ENCODE peak calls at places on chromosomes 4 and X, in eight cellular contexts. C is PC-3, D is GM23248, B is MM.1S, E is hepatocyte, O is GM23338, F is neural progenitor cell, Q is HCT116. T is an unnamed sample.

GRCh38 chr4:141711211-141711610 is 74.8 kb downstream of the IL15 start:
- DNase-seq in C (peak; percentile 61), B (no peak), E (peak; percentile 37), O (peak; percentile 43), Q (no peak), D (peak; percentile 74), F (peak; percentile 16), T (no peak)

GRCh38 chrX:132433001-132433400 is 55.8 kb downstream of the MBNL3 start:
- DNase-seq in C (no peak), D (no peak), B (no peak), Q (no peak), O (peak; percentile 54), E (no peak), F (no peak), T (no peak)

GRCh38 chrX:12570859-12571501 is 220.2 kb upstream of the PRPS2 start:
- DNase-seq in E (no peak), D (no peak), C (no peak), Q (no peak), B (peak; percentile 18), O (peak; percentile 16), F (no peak), T (no peak)

GRCh38 chrX:24485323-24485722 is 20.2 kb downstream of the PDK3 start:
- DNase-seq in E (no peak), C (no peak), F (no peak), O (no peak), B (no peak), Q (no peak), D (no peak), T (no peak)

GRCh38 chr4:23937173-23937572 is 47.3 kb upstream of the PPARGC1A start:
- DNase-seq in F (no peak), E (no peak), Q (no peak), C (no peak), D (peak; percentile 59), O (no peak), B (no peak), T (no peak)

GRCh38 chr4:141905751-141906150 is 269.4 kb downstream of the IL15 start:
- DNase-seq in Q (no peak), E (no peak), B (no peak), O (no peak), C (peak; percentile 91), F (no peak), D (peak; percentile 74), T (no peak)

GRCh38 chrX:151359931-151360871 is 36.8 kb upstream of the VMA21 start:
- DNase-seq in Q (no peak), E (peak; percentile 40), B (peak; percentile 39), C (peak; percentile 35), D (peak; percentile 44), F (peak; percentile 64), O (peak; percentile 58), T (peak; percentile 2)

GRCh38 chrX:1052021-1052420 is 160.4 kb downstream of the CRLF2 start:
- DNase-seq in O (no peak), E (no peak), F (no peak), C (no peak), B (no peak), Q (no peak), D (no peak), T (no peak)

GRCh38 chr4:177222776-177223175 is 86.9 kb upstream of the NEIL3 start:
- DNase-seq in D (no peak), Q (no peak), O (no peak), C (no peak), F (peak; percentile 11), B (no peak), E (no peak), T (no peak)

GRCh38 chr4:176939445-176939844 is 146.7 kb upstream of the VEGFC start:
- DNase-seq in D (peak; percentile 58), F (no peak), E (no peak), Q (no peak), O (no peak), C (peak; percentile 19), B (no peak), T (no peak)

GRCh38 chr4:4764506-4764905 is 95.0 kb upstream of the MSX1 start:
- DNase-seq in Q (no peak), C (no peak), E (no peak), D (no peak), O (no peak), F (no peak), B (no peak), T (no peak)

GRCh38 chr4:76984788-76985211 is 35.2 kb downstream of the SEPTIN11 start:
- DNase-seq in D (peak; percentile 99), B (peak; percentile 21), O (no peak), Q (no peak), F (peak; percentile 41), E (peak; percentile 88), C (peak; percentile 61), T (no peak)

GRCh38 chr4:186844059-186844681 is 120.5 kb upstream of the FAT1 start:
- DNase-seq in Q (no peak), D (peak; percentile 71), E (peak; percentile 25), O (no peak), C (no peak), B (peak; percentile 18), F (peak; percentile 86), T (no peak)

GRCh38 chr4:151199496-151200190 is 77.3 kb upstream of the PRSS48 start:
- DNase-seq in E (no peak), C (no peak), D (peak; percentile 60), B (no peak), F (peak; percentile 21), O (no peak), Q (no peak), T (no peak)

GRCh38 chrX:103536071-103536470 is 16.8 kb upstream of the RAB40A start:
- DNase-seq in D (no peak), Q (no peak), B (no peak), C (no peak), E (no peak), F (no peak), O (no peak), T (no peak)

GRCh38 chr4:78629991-78630541 is 78.5 kb downstream of the ANXA3 start:
- DNase-seq in D (no peak), C (no peak), Q (no peak), B (no peak), O (no peak), F (no peak), E (peak; percentile 63), T (no peak)

GRCh38 chrX:104315555-104315954 is 60.8 kb upstream of the ESX1 start:
- DNase-seq in Q (no peak), B (no peak), O (no peak), D (peak; percentile 76), C (peak; percentile 80), E (no peak), F (no peak), T (no peak)

GRCh38 chrX:154603438-154604430 is 15.3 kb downstream of the CTAG1B start:
- DNase-seq in O (no peak), B (no peak), C (peak; percentile 94), D (peak; percentile 85), Q (peak; percentile 42), E (peak; percentile 23), F (no peak), T (no peak)

GRCh38 chr4:182894681-182895275 is 22.4 kb downstream of the DCTD start:
- DNase-seq in D (no peak), Q (no peak), F (no peak), E (no peak), C (no peak), O (no peak), B (no peak), T (no peak)

GRCh38 chr4:110196871-110197420 is 1.5 kb downstream of the ELOVL6 start:
- DNase-seq in D (peak; percentile 70), E (no peak), B (peak; percentile 51), Q (no peak), C (peak; percentile 10), F (peak; percentile 79), O (peak; percentile 79), T (peak; percentile 73)

GRCh38 chr4:103996637-103997036 is 276.9 kb upstream of the TACR3 start:
- DNase-seq in O (peak; percentile 86), B (no peak), C (peak; percentile 72), D (peak; percentile 69), Q (peak; percentile 78), F (peak; percentile 70), E (peak; percentile 85), T (no peak)

GRCh38 chr4:73315091-73315490 is 56.5 kb upstream of the ANKRD17 start:
- DNase-seq in E (no peak), F (no peak), O (no peak), C (peak; percentile 16), D (peak; percentile 80), B (no peak), Q (no peak), T (no peak)

GRCh38 chr4:146916479-146917076 is 29.1 kb downstream of the TTC29 start:
- DNase-seq in C (peak; percentile 67), D (peak; percentile 62), E (peak; percentile 48), F (peak; percentile 49), O (peak; percentile 62), Q (peak; percentile 26), B (peak; percentile 32), T (peak; percentile 35)

GRCh38 chr4:38313999-38314561 is 349.9 kb upstream of the KLF3 start:
- DNase-seq in Q (no peak), B (peak; percentile 28), C (peak; percentile 79), E (peak; percentile 17), D (peak; percentile 67), O (no peak), F (no peak), T (no peak)
- H2AFZ ChIP-seq in Q (peak overlapping the region; percentile 75), B (peak overlapping the region; percentile 28), C (peak overlapping the region; percentile 41), E (no peak overlapping the region), D (peak overlapping the region; percentile 57), O (peak overlapping the region; percentile 32), F (no peak overlapping the region), T (no peak overlapping the region)

GRCh38 chr4:30840571-30840970 is 120.4 kb downstream of the PCDH7 start:
- DNase-seq in D (no peak), F (no peak), O (no peak), C (no peak), Q (no peak), E (no peak), B (no peak), T (no peak)
- H3K4me1 ChIP-seq in D (no peaks in the 10 kb centered on the region), F (peaks cover 40% of the 10 kb centered on the region), O (peaks cover 57% of the 10 kb centered on the region), C (no peaks in the 10 kb centered on the region), Q (peaks cover 82% of the 10 kb centered on the region), E (peaks cover 36% of the 10 kb centered on the region), B (peaks cover 5% of the 10 kb centered on the region), T (no peaks in the 10 kb centered on the region)

DNA sequence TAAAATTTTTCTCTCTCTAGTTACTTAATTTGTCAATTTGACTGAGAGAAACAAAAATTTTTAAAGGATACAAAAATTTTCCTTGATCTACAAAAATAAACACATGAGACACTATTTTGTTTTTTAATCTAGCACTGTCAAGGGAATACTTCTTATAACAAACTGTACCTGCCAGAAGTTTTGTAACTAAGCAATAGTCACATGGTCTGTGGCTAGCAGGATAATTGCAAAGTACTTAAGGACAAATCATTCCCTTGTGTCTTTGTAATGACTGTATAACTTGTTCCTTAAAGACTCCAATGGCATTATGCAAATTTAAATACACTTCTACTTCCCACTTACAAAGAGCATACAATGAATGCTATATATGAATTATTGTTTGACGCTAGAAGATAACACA is 25.1 kb upstream of the ANK2 start:
- DNase-seq in O (no peak), B (no peak), D (no peak), C (no peak), F (no peak), Q (no peak), E (no peak), T (no peak)
- TF ChIP-seq EZH2phosphoT487 in O (no peak), B (no peak), D (no peak), C (no peak), F (no peak), Q (no peak), E (no peak), T (no peak)

DNA sequence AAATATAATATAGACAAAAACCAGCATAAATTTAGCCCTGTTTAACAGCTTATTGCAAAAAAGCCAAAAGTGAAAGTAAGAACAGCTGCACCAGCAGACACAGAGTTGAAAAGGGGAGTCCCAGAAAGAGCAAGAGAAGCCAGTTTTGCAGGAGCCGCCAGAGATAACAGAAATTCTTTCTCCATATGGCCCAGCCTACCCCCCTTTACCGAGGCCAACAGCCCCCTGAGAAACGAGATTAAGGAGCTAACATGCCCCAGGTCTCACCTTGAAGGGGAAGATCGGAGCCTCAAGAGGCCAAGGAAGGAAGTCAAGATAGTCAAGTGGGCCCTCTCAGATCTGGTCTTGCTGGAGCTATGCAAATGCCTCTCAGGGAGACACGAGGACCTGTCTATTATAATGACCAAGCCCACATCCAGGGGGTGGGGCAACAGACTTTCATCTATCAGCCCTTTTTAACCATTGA is 4.8 kb downstream of the ACOX3 start:
- DNase-seq in Q (no peak), E (no peak), D (peak; percentile 21), F (no peak), B (peak; percentile 80), C (no peak), O (peak; percentile 18), T (peak; percentile 77)
- H2AFZ ChIP-seq in Q (no peak overlapping the region), E (no peak overlapping the region), D (peak overlapping the region; percentile 60), F (no peak overlapping the region), B (peak overlapping the region; percentile 57), C (no peak overlapping the region), O (no peak overlapping the region), T (peak overlapping the region; percentile 48)

T was measured in OCI-LY7.